ENCODE peak calls at places on chromosomes 16 and 17, in nine cellular contexts. D is psoas muscle; Y is endothelial cell of umbilical vein; Z is A549; W is tibial nerve; A is left lung; H is endodermal cell; Q is CD4-positive, CD25-positive, alpha-beta regulatory T cell; N is tibial artery. K is an unnamed sample.

GRCh38 chr17:75126954-75127353 is 4.6 kb downstream of the NT5C start:
- DNase-seq in Z (no peak), D (no peak), Q (no peak), Y (no peak), A (no peak), W (no peak), N (no peak), H (no peak), K (no peak)

GRCh38 chr17:51853857-51854256 is 304.7 kb downstream of the CA10 start:
- DNase-seq in A (no peak), Q (no peak), Y (no peak), Z (no peak), W (no peak), H (no peak), D (no peak), N (no peak), K (no peak)

GRCh38 chr17:81379523-81379942 is 15.7 kb upstream of the BAHCC1 start:
- DNase-seq in Y (no peak), N (no peak), A (no peak), D (peak; percentile 53), Z (no peak), H (peak; percentile 65), Q (no peak), W (no peak), K (no peak)

GRCh38 chr16:48334325-48334724 is 50.9 kb downstream of the SIAH1 start:
- DNase-seq in N (no peak), Q (no peak), Z (no peak), W (no peak), Y (no peak), A (no peak), H (peak; percentile 73), D (no peak), K (no peak)

GRCh38 chr16:53372942-53373871 is 61.1 kb upstream of the RBL2 start:
- DNase-seq in N (no peak), W (no peak), Y (no peak), A (peak; percentile 81), H (no peak), Z (peak; percentile 32), D (no peak), Q (peak; percentile 76), K (no peak)

GRCh38 chr16:20944861-20945390 is 44.4 kb downstream of the LYRM1 start:
- DNase-seq in D (no peak), W (no peak), Z (no peak), N (no peak), H (peak; percentile 50), A (no peak), Q (peak; percentile 15), Y (peak; percentile 18), K (peak; percentile 64)

GRCh38 chr17:33086041-33086440 is 94.4 kb downstream of the SPACA3 start:
- DNase-seq in Z (no peak), Q (no peak), Y (no peak), A (no peak), H (no peak), D (no peak), N (no peak), W (no peak), K (no peak)

GRCh38 chr16:71340406-71340805 is 18.1 kb upstream of the CALB2 start:
- DNase-seq in W (no peak), Q (no peak), Z (no peak), A (no peak), D (no peak), Y (no peak), N (no peak), H (no peak), K (no peak)

GRCh38 chr16:10256855-10257641 is 74.8 kb upstream of the GRIN2A start:
- DNase-seq in W (no peak), A (no peak), Q (peak; percentile 43), Z (peak; percentile 56), Y (peak; percentile 7), H (peak; percentile 83), D (no peak), N (no peak), K (peak; percentile 91)

GRCh38 chr17:70357196-70357595 is 187.9 kb downstream of the KCNJ2 start:
- DNase-seq in W (no peak), Z (no peak), N (no peak), D (no peak), Q (no peak), A (no peak), Y (no peak), H (no peak), K (no peak)

DNA sequence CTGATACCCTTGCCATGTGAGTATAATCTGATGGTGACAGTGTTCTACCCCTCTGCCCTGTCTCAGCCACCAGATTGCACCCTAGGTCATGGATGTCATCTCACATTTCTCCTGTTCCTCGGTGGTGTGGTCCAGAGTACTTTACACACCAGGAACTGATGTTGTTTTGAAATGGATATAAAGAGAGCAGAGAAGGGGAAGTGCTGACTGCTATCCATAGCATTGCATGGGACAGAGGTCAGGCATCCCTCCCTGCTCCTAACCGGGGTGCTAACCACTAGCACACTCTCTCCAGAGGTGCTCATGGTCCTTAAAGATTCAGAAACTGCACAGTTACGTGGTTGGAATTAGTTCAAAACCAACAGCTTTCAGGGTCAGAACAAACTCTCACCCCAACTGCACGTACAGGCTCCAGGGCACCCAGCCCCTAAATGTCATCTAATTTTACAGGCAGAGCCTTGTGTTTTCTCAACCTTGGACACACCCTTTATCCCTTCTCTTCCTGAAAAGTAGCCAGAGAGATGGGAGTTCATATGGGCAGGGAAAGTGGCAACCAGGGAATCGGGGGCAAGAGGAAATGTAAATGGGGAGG is 16.3 kb downstream of the TTLL6 start:
- DNase-seq in D (no peak), A (no peak), H (no peak), W (no peak), Y (no peak), Q (no peak), Z (no peak), N (no peak), K (no peak)
- H3K4me1 ChIP-seq in D (no peaks in the 10 kb centered on the region), A (peaks cover 8% of the 10 kb centered on the region), H (no peaks in the 10 kb centered on the region), W (no peaks in the 10 kb centered on the region), Y (no peaks in the 10 kb centered on the region), Q (no peaks in the 10 kb centered on the region), Z (peaks cover 68% of the 10 kb centered on the region), N (no peaks in the 10 kb centered on the region), K (no peaks in the 10 kb centered on the region)

GRCh38 chr16:88782454-88783390 is 2.3 kb downstream of the PIEZO1 start:
- DNase-seq in H (no peak), A (no peak), Y (peak; percentile 47), N (no peak), Z (no peak), W (no peak), Q (no peak), D (peak; percentile 48), K (no peak)

GRCh38 chr16:88785106-88785924 is at the start of gene PIEZO1:
- DNase-seq in N (peak; percentile 57), D (peak; percentile 83), W (peak; percentile 63), Y (peak; percentile 53), A (peak; percentile 78), H (peak; percentile 80), Q (peak; percentile 85), Z (peak; percentile 62), K (peak; percentile 73)

GRCh38 chr16:88783391-88784073 is 1.5 kb downstream of the PIEZO1 start:
- DNase-seq in Q (no peak), A (no peak), D (peak; percentile 49), N (peak; percentile 80), Y (peak; percentile 83), W (no peak), H (no peak), Z (no peak), K (no peak)

GRCh38 chr16:88784074-88784855 is 755 bp downstream of the PIEZO1 start:
- DNase-seq in W (peak; percentile 57), Q (peak; percentile 36), Z (peak; percentile 83), H (peak; percentile 87), N (peak; percentile 82), D (peak; percentile 83), A (peak; percentile 72), Y (peak; percentile 65), K (no peak)

GRCh38 chr16:88784856-88785105 is 239 bp downstream of the PIEZO1 start:
- DNase-seq in Y (no peak), Q (no peak), D (no peak), H (no peak), N (no peak), W (no peak), Z (no peak), A (no peak), K (no peak)
- H3K27ac ChIP-seq in Y (peak overlapping the region; percentile 86), Q (peak overlapping the region; percentile 85), D (peak overlapping the region; percentile 61), H (no peak overlapping the region), N (peak overlapping the region; percentile 87), W (peak overlapping the region; percentile 94), Z (peak overlapping the region; percentile 97), A (peak overlapping the region; percentile 89), K (no peak overlapping the region)

GRCh38 chr17:19269641-19270040 is 32.5 kb downstream of the EPN2 start:
- DNase-seq in Z (no peak), D (no peak), A (no peak), Y (no peak), Q (no peak), N (no peak), W (no peak), H (no peak), K (no peak)

GRCh38 chr17:19270347-19270950 is 33.3 kb downstream of the EPN2 start:
- DNase-seq in W (no peak), A (no peak), Q (no peak), H (peak; percentile 79), Z (no peak), N (no peak), Y (peak; percentile 11), D (no peak), K (no peak)

GRCh38 chr17:19269102-19269501 is 31.9 kb downstream of the EPN2 start:
- DNase-seq in Q (no peak), Y (peak; percentile 42), A (no peak), N (no peak), D (no peak), Z (no peak), H (no peak), W (no peak), K (no peak)

GRCh38 chr17:19271751-19272357 is 34.7 kb downstream of the EPN2 start:
- DNase-seq in W (no peak), D (no peak), A (no peak), Q (no peak), H (no peak), Y (no peak), N (no peak), Z (no peak), K (no peak)

DNA sequence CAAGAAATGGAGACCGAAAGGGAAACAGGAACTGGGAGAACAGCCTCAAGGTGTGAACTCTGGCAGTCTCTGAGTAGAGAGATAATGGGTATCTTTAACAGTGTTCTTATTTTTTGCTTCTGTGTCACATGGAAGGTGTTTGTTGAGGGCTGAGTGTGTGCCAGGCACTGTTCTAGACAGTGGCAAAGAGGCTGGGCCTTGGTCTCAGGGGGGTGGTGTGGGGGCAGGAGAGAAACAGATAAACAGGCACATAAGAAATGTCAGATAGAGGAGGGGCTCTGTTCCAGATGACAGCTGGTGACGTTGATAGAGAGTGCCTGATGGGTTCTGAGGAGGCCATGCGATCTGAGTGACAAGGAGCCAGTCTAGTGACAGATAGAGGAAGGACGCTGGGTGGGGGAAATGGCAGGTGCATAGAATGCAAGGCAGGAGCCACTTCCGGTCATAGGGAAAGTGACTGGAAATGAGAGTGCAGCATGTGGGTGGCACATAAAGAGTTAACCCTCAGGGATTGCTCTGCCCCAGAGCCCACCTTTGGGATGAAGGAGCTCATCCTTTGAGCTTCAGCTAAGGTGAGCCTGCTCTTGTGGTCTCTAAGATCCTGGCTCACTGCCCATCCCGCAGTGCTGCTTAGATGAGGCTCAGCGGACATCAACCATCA is 33.9 kb downstream of the EPN2 start:
- DNase-seq in A (no peak), W (no peak), Q (no peak), Y (no peak), D (no peak), N (no peak), H (no peak), Z (no peak), K (no peak)
- H3K4me1 ChIP-seq in A (peaks cover 44% of the 10 kb centered on the region), W (peaks cover 56% of the 10 kb centered on the region), Q (no peaks in the 10 kb centered on the region), Y (peaks cover 10% of the 10 kb centered on the region), D (peaks cover 50% of the 10 kb centered on the region), N (peaks cover 30% of the 10 kb centered on the region), H (no peaks in the 10 kb centered on the region), Z (peaks cover 16% of the 10 kb centered on the region), K (peaks cover 4% of the 10 kb centered on the region)

GRCh38 chr16:57800213-57801097 is 1.8 kb downstream of the KIFC3 start:
- DNase-seq in D (no peak), W (no peak), Z (no peak), N (no peak), Y (peak; percentile 12), A (no peak), Q (no peak), H (no peak), K (no peak)
- H3K27ac ChIP-seq in D (peak overlapping the region; percentile 30), W (peak overlapping the region; percentile 81), Z (peak overlapping the region; percentile 91), N (peak overlapping the region; percentile 83), Y (peak overlapping the region; percentile 84), A (peak overlapping the region; percentile 86), Q (no peak overlapping the region), H (no peak overlapping the region), K (no peak overlapping the region)

K was measured in Karpas-422.